ENCODE peak calls at places on chromosomes 1 and 21, in eight cellular contexts. Q is stimulated activated CD8-positive, alpha-beta memory T cell treated with anti-CD3 and anti-CD28 coated beads, Interleukin-7, amount 100 ng/mL, for 48 hours; F is right lobe of liver; O is iPS-NIHi11; S is mucosa of descending colon; D is SK-MEL-5; X is NCI-H1105 treated with DMSO at 0.1 percent for 48 hours; K is H4. R is an unnamed sample.

GRCh38 chr1:241270016-241270415 is 87.0 kb downstream of the RGS7 start:
- DNase-seq in F (no peak), D (no peak), X (no peak), O (no peak), S (no peak), K (no peak), Q (no peak), R (no peak)

GRCh38 chr1:156910309-156910782 is 10.1 kb upstream of the LRRC71 start:
- DNase-seq in X (peak; percentile 12), Q (peak; percentile 25), K (no peak), F (peak; percentile 60), O (peak; percentile 91), S (peak; percentile 64), D (peak; percentile 44), R (peak; percentile 57)

GRCh38 chr1:22203335-22203734 is 60.4 kb upstream of the WNT4 start:
- DNase-seq in D (peak; percentile 26), Q (no peak), S (no peak), K (no peak), X (no peak), F (no peak), O (no peak), R (no peak)

GRCh38 chr1:40036574-40036973 is 4.0 kb upstream of the CAP1 start:
- DNase-seq in F (no peak), K (peak; percentile 54), O (no peak), D (no peak), X (no peak), Q (no peak), S (peak; percentile 57), R (no peak)

GRCh38 chr1:12745126-12745991 is 641 bp upstream of the CFAP107 start:
- DNase-seq in S (no peak), K (no peak), X (peak; percentile 5), F (no peak), D (no peak), O (no peak), Q (no peak), R (peak; percentile 21)

GRCh38 chr1:154442006-154442740 is 37.0 kb downstream of the IL6R start:
- DNase-seq in Q (no peak), O (peak; percentile 73), D (no peak), K (no peak), S (peak; percentile 27), F (no peak), X (no peak), R (peak; percentile 71)

GRCh38 chr1:33577663-33578062 is 105.2 kb downstream of the ZSCAN20 start:
- DNase-seq in Q (no peak), S (no peak), O (peak; percentile 19), X (no peak), D (no peak), K (no peak), F (no peak), R (no peak)

GRCh38 chr1:235759336-235759735 is 107.4 kb downstream of the LYST start:
- DNase-seq in Q (no peak), K (no peak), F (no peak), S (no peak), X (no peak), D (no peak), O (no peak), R (no peak)

GRCh38 chr1:27299385-27300252 is 22.3 kb upstream of the TMEM222 start:
- DNase-seq in K (peak; percentile 32), S (peak; percentile 47), O (peak; percentile 62), D (peak; percentile 37), F (no peak), Q (no peak), X (no peak), R (no peak)

GRCh38 chr1:215473943-215474342 is 93.2 kb upstream of the KCTD3 start:
- DNase-seq in Q (no peak), F (no peak), K (no peak), X (no peak), S (no peak), D (peak; percentile 25), O (no peak), R (no peak)

GRCh38 chr1:87642581-87643129 is 314.0 kb downstream of the LMO4 start:
- DNase-seq in S (no peak), Q (no peak), O (peak; percentile 18), D (peak; percentile 32), K (peak; percentile 20), F (no peak), X (peak; percentile 99), R (peak; percentile 86)

GRCh38 chr1:49728377-49728776 is 295.4 kb downstream of the AGBL4 start:
- DNase-seq in D (no peak), O (no peak), X (peak; percentile 22), K (no peak), Q (no peak), S (no peak), F (no peak), R (peak; percentile 5)

GRCh38 chr1:118185083-118185899 is at the start of gene SPAG17:
- DNase-seq in S (peak; percentile 74), O (peak; percentile 83), X (peak; percentile 58), Q (peak; percentile 3), D (peak; percentile 61), F (peak; percentile 56), K (peak; percentile 73), R (no peak)

GRCh38 chr1:246155923-246156322 is 351.2 kb downstream of the SMYD3 start:
- DNase-seq in O (no peak), F (no peak), D (peak; percentile 42), Q (no peak), K (peak; percentile 63), S (no peak), X (no peak), R (no peak)

GRCh38 chr1:175134500-175134899 is 58.1 kb downstream of the KIAA0040 start:
- DNase-seq in D (no peak), K (no peak), X (no peak), F (no peak), Q (no peak), S (no peak), O (no peak), R (no peak)

GRCh38 chr1:237570530-237570929 is 320.2 kb downstream of the ZP4 start:
- DNase-seq in D (peak; percentile 6), X (no peak), O (peak; percentile 10), Q (no peak), K (no peak), S (no peak), F (no peak), R (no peak)

GRCh38 chr1:56502700-56503245 is 76.6 kb downstream of the PLPP3 start:
- DNase-seq in Q (no peak), X (no peak), F (no peak), K (no peak), D (no peak), S (no peak), O (no peak), R (no peak)

GRCh38 chr1:185062710-185063370 is 17.5 kb downstream of the RNF2 start:
- DNase-seq in X (no peak), F (no peak), D (no peak), S (no peak), K (no peak), O (no peak), Q (no peak), R (no peak)

GRCh38 chr1:46131727-46132528 is 501 bp downstream of the PIK3R3 start:
- DNase-seq in O (no peak), S (peak; percentile 61), Q (peak; percentile 8), F (no peak), X (peak; percentile 68), K (peak; percentile 49), D (peak; percentile 39), R (peak; percentile 57)

GRCh38 chr21:16709866-16710550 is 802.8 kb upstream of the CXADR start:
- DNase-seq in X (no peak), K (no peak), Q (no peak), S (no peak), F (no peak), O (no peak), D (no peak), R (no peak)

GRCh38 chr21:26199471-26199870 is 28.9 kb upstream of the APP start:
- DNase-seq in F (no peak), X (no peak), K (no peak), Q (no peak), O (no peak), S (no peak), D (no peak), R (no peak)

GRCh38 chr21:29351691-29352090 is 53.0 kb downstream of the BACH1 start:
- DNase-seq in D (no peak), X (no peak), Q (no peak), K (no peak), O (no peak), S (no peak), F (no peak), R (no peak)

GRCh38 chr1:204991342-204991844 is 51.6 kb upstream of the CNTN2 start:
- DNase-seq in D (no peak), K (no peak), X (no peak), O (peak; percentile 81), F (no peak), S (no peak), Q (no peak), R (no peak)

GRCh38 chr1:168408531-168409242 is 128.0 kb downstream of the TBX19 start:
- DNase-seq in X (no peak), D (peak; percentile 8), F (no peak), S (peak; percentile 12), K (peak; percentile 52), Q (peak; percentile 73), O (no peak), R (no peak)

GRCh38 chr1:222522105-222522915 is 25.6 kb downstream of the HHIPL2 start:
- DNase-seq in K (no peak), O (no peak), F (peak; percentile 58), X (no peak), S (no peak), Q (no peak), D (no peak), R (no peak)

GRCh38 chr1:156247460-156248322 is at the start of gene PAQR6:
- DNase-seq in S (peak; percentile 19), Q (no peak), X (no peak), K (no peak), O (peak; percentile 60), D (peak; percentile 11), F (no peak), R (no peak)